ENCODE peak calls at places on chromosomes 16 and 17, in six cellular contexts. R is NCI-H1092, J is GM04503, X is natural killer cell, Z is fibroblast of mammary gland, U is D341Med. V is an unnamed sample.
A peak's percentile ranks its signal among the peaks of the same experiment; 100 is the strongest.

GRCh38 chr17:7046127-7046724 is 2.3 kb upstream of the SLC16A11 start:
- DNase-seq in R (no peak), J (no peak), X (no peak), Z (no peak), U (no peak), V (no peak)

GRCh38 chr16:12612598-12613101 is 191.0 kb downstream of the CPPED1 start:
- DNase-seq in R (no peak), J (no peak), X (no peak), Z (peak; percentile 4), U (no peak), V (no peak)

GRCh38 chr17:82970067-82970466 is 109.3 kb upstream of the METRNL start:
- DNase-seq in R (no peak), J (no peak), X (no peak), Z (no peak), U (peak; percentile 38), V (no peak)

GRCh38 chr16:59633996-59634579 is 900.0 kb upstream of the GOT2 start:
- DNase-seq in R (no peak), J (peak; percentile 59), X (no peak), Z (peak; percentile 73), U (no peak), V (no peak)

GRCh38 chr17:17180141-17180603 is 26.0 kb downstream of the PLD6 start:
- DNase-seq in R (no peak), J (no peak), X (no peak), Z (no peak), U (no peak), V (peak; percentile 26)

GRCh38 chr17:43648916-43649315 is 12.8 kb downstream of the MEOX1 start:
- DNase-seq in R (no peak), J (no peak), X (no peak), Z (no peak), U (no peak), V (no peak)

GRCh38 chr17:61331178-61331577 is 68.5 kb upstream of the TBX2 start:
- DNase-seq in R (no peak), J (no peak), X (no peak), Z (no peak), U (no peak), V (no peak)

GRCh38 chr16:52690468-52690867 is 143.5 kb upstream of the TOX3 start:
- DNase-seq in R (no peak), J (no peak), X (no peak), Z (no peak), U (no peak), V (no peak)

GRCh38 chr17:69448431-69449102 is 34.1 kb downstream of the MAP2K6 start:
- DNase-seq in R (peak; percentile 20), J (no peak), X (no peak), Z (no peak), U (no peak), V (no peak)

GRCh38 chr17:4531988-4532736 is 23.0 kb downstream of the MYBBP1A start:
- DNase-seq in R (no peak), J (no peak), X (no peak), Z (no peak), U (no peak), V (no peak)

GRCh38 chr17:2707721-2708584 is 3.6 kb downstream of the CLUH start:
- DNase-seq in R (no peak), J (no peak), X (no peak), Z (no peak), U (peak; percentile 54), V (no peak)

GRCh38 chr17:80892019-80892855 is 99.4 kb upstream of the CHMP6 start:
- DNase-seq in R (no peak), J (peak; percentile 83), X (no peak), Z (peak; percentile 97), U (no peak), V (peak; percentile 98)

GRCh38 chr16:67551972-67552371 is 10.4 kb upstream of the CTCF start:
- DNase-seq in R (peak; percentile 10), J (no peak), X (no peak), Z (no peak), U (no peak), V (no peak)

GRCh38 chr16:52539197-52539596 is 7.7 kb downstream of the TOX3 start:
- DNase-seq in R (no peak), J (no peak), X (no peak), Z (no peak), U (no peak), V (no peak)

GRCh38 chr17:35432176-35433074 is at the start of gene SLFN12:
- DNase-seq in R (no peak), J (peak; percentile 85), X (peak; percentile 47), Z (peak; percentile 94), U (no peak), V (peak; percentile 61)

GRCh38 chr16:17272716-17273115 is 198.0 kb downstream of the XYLT1 start:
- DNase-seq in R (no peak), J (no peak), X (no peak), Z (no peak), U (no peak), V (no peak)

GRCh38 chr17:58318627-58319180 is 9.9 kb downstream of the TSPOAP1 start:
- DNase-seq in R (no peak), J (no peak), X (no peak), Z (no peak), U (no peak), V (peak; percentile 29)

GRCh38 chr17:39235555-39236221 is 9.9 kb upstream of the STAC2 start:
- DNase-seq in R (peak; percentile 39), J (no peak), X (no peak), Z (peak; percentile 67), U (peak; percentile 88), V (no peak)

GRCh38 chr17:72853438-72854415 is 238.8 kb downstream of the SLC39A11 start:
- DNase-seq in R (no peak), J (no peak), X (no peak), Z (no peak), U (peak; percentile 51), V (no peak)

GRCh38 chr16:4840984-4841383 is 6.1 kb downstream of the GLYR1 start:
- DNase-seq in R (no peak), J (no peak), X (no peak), Z (no peak), U (no peak), V (no peak)

GRCh38 chr17:65198653-65199382 is 61.6 kb downstream of the RGS9 start:
- DNase-seq in R (peak; percentile 2), J (no peak), X (no peak), Z (peak; percentile 72), U (peak; percentile 81), V (no peak)

GRCh38 chr17:21134559-21134958 is 7.8 kb downstream of the DHRS7B start:
- DNase-seq in R (no peak), J (no peak), X (no peak), Z (no peak), U (no peak), V (no peak)

GRCh38 chr16:79097090-79097489 is 503.4 kb downstream of the MAF start:
- DNase-seq in R (no peak), J (no peak), X (no peak), Z (no peak), U (no peak), V (no peak)

GRCh38 chr17:45428954-45429337 is 3.7 kb downstream of the ARHGAP27 start:
- DNase-seq in R (no peak), J (no peak), X (no peak), Z (no peak), U (no peak), V (peak; percentile 74)

GRCh38 chr17:35716897-35717839 is 14.3 kb upstream of the RASL10B start:
- DNase-seq in R (no peak), J (no peak), X (no peak), Z (no peak), U (no peak), V (no peak)